ENCODE peak calls at places on chromosomes 2 and 18, in six cellular contexts. One of them, this sample, is unnamed. For H3K27me3 and H3K36me3, the result is how much of the 10 kb centered on the place peaks cover.

GRCh38 chr2:31239842-31240198 is 5.9 kb downstream of the EHD3 start:
- DNase-seq in psoas muscle: peak
- DNase-seq in HCT116: no peak
- DNase-seq in GM23248: peak
- DNase-seq in IMR-90: peak
- DNase-seq in SK-N-SH: no peak
- DNase-seq in this sample: no peak

GRCh38 chr2:61439241-61440002 is 31.5 kb downstream of the USP34 start:
- DNase-seq in psoas muscle: peak
- DNase-seq in HCT116: no peak
- DNase-seq in GM23248: no peak
- DNase-seq in IMR-90: no peak
- DNase-seq in SK-N-SH: no peak
- DNase-seq in this sample: peak

GRCh38 chr2:64637000-64637628 is 16.6 kb downstream of the SERTAD2 start:
- DNase-seq in psoas muscle: no peak
- DNase-seq in HCT116: no peak
- DNase-seq in GM23248: no peak
- DNase-seq in IMR-90: no peak
- DNase-seq in SK-N-SH: no peak
- DNase-seq in this sample: no peak

GRCh38 chr2:1455466-1455865 is 42.2 kb downstream of the TPO start:
- DNase-seq in psoas muscle: no peak
- DNase-seq in HCT116: no peak
- DNase-seq in GM23248: peak
- DNase-seq in IMR-90: no peak
- DNase-seq in SK-N-SH: no peak
- DNase-seq in this sample: no peak

GRCh38 chr2:118300807-118301206 is 212.5 kb downstream of the INSIG2 start:
- DNase-seq in psoas muscle: no peak
- DNase-seq in HCT116: no peak
- DNase-seq in GM23248: peak
- DNase-seq in IMR-90: no peak
- DNase-seq in SK-N-SH: no peak
- DNase-seq in this sample: no peak

GRCh38 chr18:3162181-3162580 is 57.6 kb downstream of the MYOM1 start:
- DNase-seq in psoas muscle: no peak
- DNase-seq in HCT116: no peak
- DNase-seq in GM23248: no peak
- DNase-seq in IMR-90: no peak
- DNase-seq in SK-N-SH: no peak
- DNase-seq in this sample: no peak

GRCh38 chr2:170660406-170660805 is 54.7 kb upstream of the SP5 start:
- DNase-seq in psoas muscle: no peak
- DNase-seq in HCT116: no peak
- DNase-seq in GM23248: no peak
- DNase-seq in IMR-90: peak
- DNase-seq in SK-N-SH: no peak
- DNase-seq in this sample: no peak

GRCh38 chr2:39516347-39517101 is 79.4 kb upstream of the MAP4K3 start:
- DNase-seq in psoas muscle: peak
- DNase-seq in HCT116: no peak
- DNase-seq in GM23248: peak
- DNase-seq in IMR-90: peak
- DNase-seq in SK-N-SH: no peak
- DNase-seq in this sample: peak

GRCh38 chr2:41782306-41783158 is 265.3 kb upstream of the PKDCC start:
- DNase-seq in psoas muscle: no peak
- DNase-seq in HCT116: peak
- DNase-seq in GM23248: peak
- DNase-seq in IMR-90: peak
- DNase-seq in SK-N-SH: peak
- DNase-seq in this sample: peak

GRCh38 chr2:85771486-85771885 is 17.7 kb downstream of the ATOH8 start:
- DNase-seq in psoas muscle: no peak
- DNase-seq in HCT116: no peak
- DNase-seq in GM23248: peak
- DNase-seq in IMR-90: no peak
- DNase-seq in SK-N-SH: no peak
- DNase-seq in this sample: no peak

GRCh38 chr2:239443666-239444567 is 43.1 kb upstream of the HDAC4 start:
- DNase-seq in psoas muscle: no peak
- DNase-seq in HCT116: no peak
- DNase-seq in GM23248: peak
- DNase-seq in IMR-90: peak
- DNase-seq in SK-N-SH: no peak
- DNase-seq in this sample: no peak

DNA sequence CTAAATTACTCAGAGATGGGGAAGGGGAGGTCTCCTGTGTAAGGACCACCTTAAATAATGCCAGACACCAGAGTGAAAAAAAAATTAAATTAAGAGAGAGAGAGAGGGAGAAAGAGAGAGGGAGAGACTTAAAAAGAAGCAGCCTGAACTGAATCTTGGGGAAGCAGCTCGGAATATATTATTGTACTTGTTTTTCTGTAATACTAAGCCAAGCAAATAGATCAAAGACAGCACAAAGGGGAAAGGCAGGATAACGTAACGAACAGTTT is 4.6 kb downstream of the ZEB2 start:
- DNase-seq in psoas muscle: no peak
- DNase-seq in HCT116: no peak
- DNase-seq in GM23248: no peak
- DNase-seq in IMR-90: peak
- DNase-seq in SK-N-SH: no peak
- DNase-seq in this sample: no peak
- H3K4me3 ChIP-seq in psoas muscle: peak
- H3K4me3 ChIP-seq in HCT116: no peak
- H3K4me3 ChIP-seq in GM23248: peak
- H3K4me3 ChIP-seq in IMR-90: peak
- H3K4me3 ChIP-seq in SK-N-SH: peak
- H3K4me3 ChIP-seq in this sample: peak

GRCh38 chr2:161416294-161416632 is at the start of gene TBR1:
- DNase-seq in psoas muscle: no peak
- DNase-seq in HCT116: no peak
- DNase-seq in GM23248: peak
- DNase-seq in IMR-90: no peak
- DNase-seq in SK-N-SH: peak
- DNase-seq in this sample: no peak

GRCh38 chr2:161414385-161415040 is 1.6 kb upstream of the TBR1 start:
- DNase-seq in psoas muscle: peak
- DNase-seq in HCT116: no peak
- DNase-seq in GM23248: peak
- DNase-seq in IMR-90: peak
- DNase-seq in SK-N-SH: peak
- DNase-seq in this sample: peak

GRCh38 chr2:161415467-161416293 is 417 bp upstream of the TBR1 start:
- DNase-seq in psoas muscle: no peak
- DNase-seq in HCT116: no peak
- DNase-seq in GM23248: no peak
- DNase-seq in IMR-90: no peak
- DNase-seq in SK-N-SH: peak
- DNase-seq in this sample: peak

GRCh38 chr2:161414015-161414384 is 2.1 kb upstream of the TBR1 start:
- DNase-seq in psoas muscle: no peak
- DNase-seq in HCT116: no peak
- DNase-seq in GM23248: no peak
- DNase-seq in IMR-90: no peak
- DNase-seq in SK-N-SH: no peak
- DNase-seq in this sample: peak

DNA sequence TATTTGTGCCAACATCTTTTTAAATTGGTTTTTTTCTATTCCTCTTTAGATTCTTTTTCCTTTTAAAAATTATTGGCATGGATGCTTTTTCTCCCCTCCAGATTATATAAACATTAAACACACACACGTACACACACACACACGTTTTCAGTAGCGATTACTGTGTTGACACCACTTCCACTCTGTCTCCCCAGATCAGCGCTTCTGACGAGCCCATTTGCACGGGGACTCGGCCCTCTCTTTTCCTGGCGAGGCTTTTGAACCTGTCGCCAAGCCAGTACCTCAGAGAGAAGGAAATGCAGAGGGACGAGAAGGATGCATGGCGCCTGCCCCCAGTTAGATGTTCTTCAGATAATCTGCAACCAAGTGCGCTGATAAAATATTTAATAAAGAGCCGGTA is 1.1 kb upstream of the TBR1 start:
- DNase-seq in psoas muscle: no peak
- DNase-seq in HCT116: no peak
- DNase-seq in GM23248: peak
- DNase-seq in IMR-90: no peak
- DNase-seq in SK-N-SH: peak
- DNase-seq in this sample: no peak
- H3K27me3 ChIP-seq in psoas muscle: under half
- H3K27me3 ChIP-seq in HCT116: under half
- H3K27me3 ChIP-seq in GM23248: half or more
- H3K27me3 ChIP-seq in IMR-90: half or more
- H3K27me3 ChIP-seq in SK-N-SH: under half
- H3K27me3 ChIP-seq in this sample: half or more

DNA sequence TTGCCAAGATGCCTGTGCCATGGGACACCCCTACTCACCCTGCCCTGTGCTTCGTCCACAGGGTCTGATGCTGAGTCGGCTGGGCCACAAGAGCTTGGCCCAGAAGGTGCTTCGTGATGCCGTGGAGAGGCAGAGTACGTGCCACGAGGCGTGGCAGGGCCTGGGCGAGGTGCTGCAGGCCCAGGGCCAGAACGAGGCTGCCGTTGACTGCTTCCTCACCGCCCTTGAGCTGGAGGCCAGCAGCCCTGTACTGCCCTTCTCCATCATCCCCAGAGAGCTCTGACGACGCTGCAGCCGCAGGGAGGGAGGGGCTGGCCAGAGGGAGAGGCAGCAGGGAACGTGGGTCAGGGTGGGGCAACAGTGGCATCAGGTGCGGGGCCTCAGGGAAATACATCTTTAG is 81.5 kb downstream of the STPG4 start:
- DNase-seq in psoas muscle: no peak
- DNase-seq in HCT116: no peak
- DNase-seq in GM23248: no peak
- DNase-seq in IMR-90: no peak
- DNase-seq in SK-N-SH: no peak
- DNase-seq in this sample: no peak
- H3K36me3 ChIP-seq in psoas muscle: under half
- H3K36me3 ChIP-seq in HCT116: under half
- H3K36me3 ChIP-seq in GM23248: under half
- H3K36me3 ChIP-seq in IMR-90: under half
- H3K36me3 ChIP-seq in SK-N-SH: under half
- H3K36me3 ChIP-seq in this sample: under half

GRCh38 chr2:189580662-189581353 is at the start of gene SLC40A1:
- DNase-seq in psoas muscle: peak
- DNase-seq in HCT116: no peak
- DNase-seq in GM23248: peak
- DNase-seq in IMR-90: peak
- DNase-seq in SK-N-SH: peak
- DNase-seq in this sample: peak
- H3K4me3 ChIP-seq in psoas muscle: peak
- H3K4me3 ChIP-seq in HCT116: peak
- H3K4me3 ChIP-seq in GM23248: peak
- H3K4me3 ChIP-seq in IMR-90: peak
- H3K4me3 ChIP-seq in SK-N-SH: peak
- H3K4me3 ChIP-seq in this sample: peak

DNA sequence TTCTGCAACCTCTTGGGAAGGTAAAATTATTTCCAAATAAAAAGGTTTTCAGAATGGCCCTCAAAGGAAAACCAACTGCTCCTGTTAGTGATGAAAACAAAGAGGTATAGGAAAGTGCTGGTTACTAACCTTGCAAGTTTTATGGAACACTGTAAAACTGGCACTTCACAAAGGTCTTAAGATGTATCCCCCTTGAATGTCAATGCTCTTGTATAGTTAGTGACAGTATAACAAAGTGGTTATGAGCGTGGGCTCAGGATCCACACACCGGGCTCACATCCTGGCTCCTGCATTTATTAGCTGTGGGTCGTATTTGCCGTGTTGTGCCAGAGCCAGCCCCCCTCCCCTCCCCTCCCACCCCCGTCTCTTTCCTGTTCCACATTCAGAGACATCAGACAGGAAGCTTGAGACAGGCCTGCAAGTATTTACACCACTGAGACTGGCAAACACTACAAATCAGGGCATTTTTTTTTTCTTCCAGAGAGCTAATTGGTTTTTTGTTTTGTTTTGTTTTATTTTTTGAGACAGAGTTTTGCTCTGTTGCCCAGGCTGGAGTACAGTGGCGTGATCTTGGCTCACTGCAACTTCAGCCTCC is 9.2 kb upstream of the DNPEP start:
- DNase-seq in psoas muscle: no peak
- DNase-seq in HCT116: no peak
- DNase-seq in GM23248: no peak
- DNase-seq in IMR-90: no peak
- DNase-seq in SK-N-SH: no peak
- DNase-seq in this sample: no peak
- H3K27me3 ChIP-seq in psoas muscle: under half
- H3K27me3 ChIP-seq in HCT116: under half
- H3K27me3 ChIP-seq in GM23248: under half
- H3K27me3 ChIP-seq in IMR-90: under half
- H3K27me3 ChIP-seq in SK-N-SH: under half
- H3K27me3 ChIP-seq in this sample: under half